ENCODE peak calls at places on chromosome 11, in eight cellular contexts. A is adrenal gland; K is Panc1; Y is aorta; V is mucosa of descending colon; C is endodermal cell; J is CD8-positive, alpha-beta memory T cell; W is CD4-positive, alpha-beta T cell. Q is an unnamed sample.
A peak's percentile ranks its signal among the peaks of the same experiment; 100 is the strongest.

GRCh38 chr11:62611705-62612365 is 740 bp downstream of the EML3 start:
- DNase-seq in C (peak; percentile 78), W (no peak), A (peak; percentile 72), J (no peak), V (peak; percentile 51), Y (peak; percentile 82), K (no peak), Q (no peak)

GRCh38 chr11:60859616-60860250 is 4.0 kb upstream of the PTGDR2 start:
- DNase-seq in C (no peak), Y (peak; percentile 24), J (no peak), K (no peak), V (no peak), W (no peak), A (no peak), Q (no peak)

GRCh38 chr11:32198053-32198452 is 107.2 kb downstream of the RCN1 start:
- DNase-seq in V (no peak), Y (no peak), A (no peak), J (no peak), K (no peak), C (no peak), W (no peak), Q (no peak)

GRCh38 chr11:10490398-10491232 is 35.6 kb downstream of the AMPD3 start:
- DNase-seq in K (peak; percentile 99), A (peak; percentile 99), C (peak; percentile 57), Y (peak; percentile 86), W (no peak), V (peak; percentile 63), J (no peak), Q (peak; percentile 60)

GRCh38 chr11:63573881-63574855 is 11.0 kb upstream of the PLAAT2 start:
- DNase-seq in A (peak; percentile 81), V (peak; percentile 85), J (peak; percentile 38), K (no peak), C (no peak), W (no peak), Y (no peak), Q (peak; percentile 46)

GRCh38 chr11:36605221-36606216 is 7.5 kb upstream of the RAG2 start:
- DNase-seq in C (no peak), A (no peak), J (no peak), W (no peak), V (no peak), Y (no peak), K (no peak), Q (no peak)

GRCh38 chr11:71391786-71392185 is 56.4 kb downstream of the DHCR7 start:
- DNase-seq in Y (no peak), J (no peak), C (no peak), W (no peak), V (no peak), K (no peak), A (no peak), Q (no peak)

GRCh38 chr11:112999518-112999917 is 38.3 kb downstream of the NCAM1 start:
- DNase-seq in C (no peak), W (no peak), K (no peak), A (no peak), V (no peak), Y (no peak), J (no peak), Q (no peak)

GRCh38 chr11:96288915-96289314 is 54.1 kb downstream of the MAML2 start:
- DNase-seq in J (no peak), A (no peak), V (no peak), W (no peak), Y (no peak), C (no peak), K (no peak), Q (no peak)

GRCh38 chr11:68038226-68038717 is 553 bp upstream of the TCIRG1 start:
- DNase-seq in C (peak; percentile 66), J (no peak), A (peak; percentile 85), Y (no peak), V (peak; percentile 28), W (no peak), K (no peak), Q (no peak)

GRCh38 chr11:75195164-75195962 is 44.5 kb downstream of the SLCO2B1 start:
- DNase-seq in K (no peak), C (peak; percentile 45), J (no peak), V (no peak), Y (peak; percentile 81), A (peak; percentile 90), W (no peak), Q (peak; percentile 58)

GRCh38 chr11:67369801-67370284 is 3.6 kb downstream of the CLCF1 start:
- DNase-seq in A (no peak), C (no peak), Y (no peak), J (no peak), V (no peak), W (no peak), K (no peak), Q (no peak)

GRCh38 chr11:26623076-26623666 is 51.1 kb upstream of the MUC15 start:
- DNase-seq in K (no peak), W (no peak), A (no peak), Y (no peak), V (no peak), J (no peak), C (no peak), Q (no peak)

GRCh38 chr11:68430801-68431200 is 29.8 kb upstream of the PPP6R3 start:
- DNase-seq in V (peak; percentile 85), A (no peak), W (no peak), K (no peak), J (no peak), Y (no peak), C (no peak), Q (no peak)

GRCh38 chr11:1303973-1304372 is 5.5 kb downstream of the TOLLIP start:
- DNase-seq in K (no peak), C (peak; percentile 30), W (no peak), A (peak; percentile 66), V (peak; percentile 47), J (no peak), Y (peak; percentile 73), Q (no peak)

GRCh38 chr11:57823859-57824258 is 62.3 kb downstream of the CTNND1 start:
- DNase-seq in J (no peak), V (no peak), W (no peak), C (no peak), Y (no peak), A (no peak), K (no peak), Q (no peak)

GRCh38 chr11:71446942-71447688 is 1.1 kb downstream of the DHCR7 start:
- DNase-seq in V (peak; percentile 43), W (no peak), Y (no peak), A (peak; percentile 86), J (no peak), K (no peak), C (no peak), Q (no peak)

GRCh38 chr11:31412946-31413345 is 43.3 kb downstream of the DNAJC24 start:
- DNase-seq in C (no peak), W (no peak), A (no peak), V (no peak), K (no peak), J (no peak), Y (no peak), Q (no peak)

DNA sequence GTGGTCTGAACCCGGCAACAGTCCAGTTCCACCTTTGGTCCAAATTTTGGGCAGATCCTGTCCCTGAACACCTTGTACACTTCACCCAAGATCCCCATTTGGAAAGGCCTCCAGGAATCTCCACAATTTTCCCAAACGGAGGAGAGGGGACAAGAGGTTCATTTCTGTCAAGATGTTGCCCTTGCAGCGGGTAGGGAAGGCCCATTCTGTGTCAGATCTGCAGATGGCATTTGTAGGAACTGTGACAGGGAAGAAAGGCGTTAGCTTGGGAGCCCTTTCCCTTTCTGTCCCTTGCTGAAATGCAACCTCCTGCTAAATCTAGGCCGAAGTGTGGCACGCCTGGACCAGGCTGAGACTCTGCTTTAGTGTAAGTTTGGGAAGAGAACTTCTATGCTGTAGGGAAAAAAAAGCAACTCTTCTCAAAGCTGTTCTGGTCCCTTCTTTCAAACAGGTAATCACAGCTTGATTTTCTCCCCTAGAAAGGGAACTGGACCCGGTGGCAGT is 86.0 kb downstream of the SCN3B start:
- DNase-seq in K (no peak), Y (no peak), J (no peak), V (no peak), C (no peak), W (no peak), A (no peak), Q (no peak)
- H3K9me3 ChIP-seq in K (no peaks in the 10 kb centered on the region), Y (no peaks in the 10 kb centered on the region), J (no peaks in the 10 kb centered on the region), V (no peaks in the 10 kb centered on the region), C (no peaks in the 10 kb centered on the region), W (no peaks in the 10 kb centered on the region), A (no peaks in the 10 kb centered on the region), Q (no peaks in the 10 kb centered on the region)

DNA sequence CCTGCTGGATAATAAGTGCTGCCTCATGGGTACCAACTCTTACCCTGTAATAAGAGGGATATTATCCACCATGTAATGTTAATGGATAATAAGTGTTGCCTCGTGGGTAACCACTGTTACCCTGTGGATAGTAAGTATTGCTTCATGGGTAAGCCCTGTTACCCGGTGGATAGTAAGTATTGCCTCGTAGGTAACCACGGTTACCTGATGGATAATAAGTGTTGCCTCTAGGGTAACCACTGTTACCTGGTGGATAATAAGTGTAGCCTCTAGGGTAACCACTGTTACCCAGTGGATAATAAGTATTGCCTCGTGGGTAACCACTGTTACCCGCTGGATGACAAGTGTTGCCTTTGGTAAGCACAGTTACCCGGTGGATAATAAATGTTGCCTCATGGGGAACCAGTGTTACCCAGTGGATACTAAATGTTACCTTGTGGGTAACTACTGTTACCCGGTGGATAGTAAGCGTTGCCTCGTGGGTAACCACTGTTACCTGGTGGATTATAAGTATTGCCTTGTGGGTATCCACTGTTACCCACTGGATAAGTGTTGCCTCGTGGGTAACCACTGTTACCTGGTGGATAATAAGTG is 18.6 kb upstream of the NXPE4 start:
- DNase-seq in K (no peak), W (no peak), C (no peak), A (no peak), V (peak; percentile 1), J (no peak), Y (no peak), Q (no peak)
- H3K9me3 ChIP-seq in K (peaks cover 5% of the 10 kb centered on the region), W (no peaks in the 10 kb centered on the region), C (peaks cover 95% of the 10 kb centered on the region), A (no peaks in the 10 kb centered on the region), V (peaks cover 16% of the 10 kb centered on the region), J (no peaks in the 10 kb centered on the region), Y (no peaks in the 10 kb centered on the region), Q (no peaks in the 10 kb centered on the region)

DNA sequence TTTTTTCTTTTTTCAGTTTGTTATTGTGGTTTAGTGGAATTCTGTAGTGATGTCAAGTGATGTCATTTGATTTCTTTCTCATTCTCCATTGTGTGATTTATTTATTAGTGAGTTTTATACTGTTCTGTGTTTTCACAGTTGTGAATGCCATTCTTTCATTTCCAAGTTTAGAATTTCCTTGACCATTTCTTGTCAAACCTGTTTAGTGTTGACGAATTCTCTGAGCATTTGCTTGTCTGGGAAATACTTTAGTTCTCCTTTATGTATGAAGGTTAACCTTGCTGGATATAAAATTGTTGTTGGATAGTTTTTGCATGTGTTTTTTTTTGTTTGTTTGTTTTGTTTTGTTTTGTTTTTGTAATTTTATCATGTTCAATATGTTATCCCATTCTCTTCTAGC is 633.6 kb upstream of the FAT3 start:
- DNase-seq in K (no peak), J (no peak), Y (no peak), A (no peak), W (no peak), V (no peak), C (no peak), Q (no peak)
- H3K9me3 ChIP-seq in K (no peaks in the 10 kb centered on the region), J (peaks cover 8% of the 10 kb centered on the region), Y (peaks cover 4% of the 10 kb centered on the region), A (no peaks in the 10 kb centered on the region), W (peaks cover 10% of the 10 kb centered on the region), V (peaks cover 10% of the 10 kb centered on the region), C (peaks cover 21% of the 10 kb centered on the region), Q (no peaks in the 10 kb centered on the region)

DNA sequence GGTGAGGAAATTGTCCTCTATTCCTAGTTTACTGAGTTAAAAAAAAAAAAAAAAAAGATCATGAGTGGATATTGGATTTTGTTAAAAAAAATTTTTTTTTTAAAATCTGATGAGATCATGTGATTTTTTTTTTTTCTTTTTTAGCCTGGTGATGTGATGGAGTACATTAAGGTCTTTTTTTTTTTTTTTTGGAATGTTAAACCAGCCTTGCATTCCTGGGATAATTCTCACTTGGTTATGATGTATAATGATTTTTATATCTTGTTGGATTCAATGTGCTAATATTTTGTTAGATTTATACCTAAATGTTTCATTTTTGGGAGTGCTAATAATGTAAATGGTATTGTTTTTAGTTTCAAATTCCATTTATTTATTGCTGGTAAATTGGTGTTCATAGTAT is 43.3 kb downstream of the DDX10 start:
- DNase-seq in V (no peak), Y (no peak), C (no peak), W (no peak), K (no peak), A (no peak), J (no peak), Q (no peak)
- H3K9me3 ChIP-seq in V (peaks cover 10% of the 10 kb centered on the region), Y (peaks cover 3% of the 10 kb centered on the region), C (peaks cover 29% of the 10 kb centered on the region), W (peaks cover 5% of the 10 kb centered on the region), K (peaks cover 9% of the 10 kb centered on the region), A (peaks cover 3% of the 10 kb centered on the region), J (no peaks in the 10 kb centered on the region), Q (no peaks in the 10 kb centered on the region)